ENCODE peak calls at places on chromosomes 7 and 10, in five cellular contexts. M is CD4-positive, alpha-beta T cell; G is mucosa of gallbladder; A is HFF-Myc; P is cortex of kidney. V is an unnamed sample.
A peak's percentile ranks its signal among the peaks of the same experiment; 100 is the strongest.

GRCh38 chr7:1709281-1709680 is 39.2 kb downstream of the ELFN1 start:
- DNase-seq in G (no peak), M (no peak), A (no peak), P (no peak), V (no peak)

GRCh38 chr10:49001402-49001801 is 61.8 kb upstream of the LRRC18 start:
- DNase-seq in P (no peak), M (no peak), G (peak; percentile 25), A (no peak), V (no peak)

GRCh38 chr7:97565665-97566064 is 166.2 kb upstream of the TAC1 start:
- DNase-seq in M (no peak), P (no peak), A (no peak), G (peak; percentile 72), V (no peak)

GRCh38 chr10:96325719-96326373 is 21.6 kb downstream of the DNTT start:
- DNase-seq in G (no peak), P (no peak), A (no peak), M (no peak), V (no peak)

GRCh38 chr10:79068203-79068561 is 584 bp upstream of the ZMIZ1 start:
- DNase-seq in P (no peak), G (no peak), M (no peak), A (no peak), V (no peak)

GRCh38 chr10:61140765-61141392 is 196.9 kb upstream of the RHOBTB1 start:
- DNase-seq in A (peak; percentile 84), G (peak; percentile 32), M (no peak), P (no peak), V (no peak)

GRCh38 chr10:69007260-69007659 is 18.7 kb downstream of the KIFBP start:
- DNase-seq in M (no peak), G (no peak), A (no peak), P (no peak), V (no peak)

GRCh38 chr10:108582387-108582786 is 1340.9 kb downstream of the XPNPEP1 start:
- DNase-seq in M (no peak), G (no peak), P (no peak), A (no peak), V (no peak)

GRCh38 chr7:155953781-155954549 is 141.7 kb upstream of the SHH start:
- DNase-seq in G (peak; percentile 69), M (no peak), A (no peak), P (no peak), V (no peak)

GRCh38 chr10:49841615-49842180 is 79.6 kb upstream of the OGDHL start:
- DNase-seq in G (no peak), A (no peak), P (no peak), M (no peak), V (no peak)

GRCh38 chr7:37067961-37068536 is 343.8 kb upstream of the AOAH start:
- DNase-seq in M (no peak), P (no peak), G (no peak), A (no peak), V (no peak)

GRCh38 chr10:123606006-123606405 is 60.1 kb upstream of the GPR26 start:
- DNase-seq in M (no peak), P (no peak), A (no peak), G (no peak), V (no peak)

GRCh38 chr10:16987976-16988610 is 141.5 kb downstream of the CUBN start:
- DNase-seq in A (no peak), M (no peak), P (no peak), G (no peak), V (no peak)

GRCh38 chr7:26508481-26508880 is 216.8 kb downstream of the SNX10 start:
- DNase-seq in M (no peak), P (no peak), G (no peak), A (no peak), V (no peak)

GRCh38 chr10:16835223-16835622 is 18.0 kb upstream of the RSU1 start:
- DNase-seq in M (peak; percentile 39), A (no peak), P (no peak), G (no peak), V (no peak)

GRCh38 chr10:83990126-83990525 is 149.2 kb upstream of the GHITM start:
- DNase-seq in P (no peak), G (no peak), A (no peak), M (no peak), V (no peak)

GRCh38 chr10:114303556-114303955 is 64.5 kb downstream of the VWA2 start:
- DNase-seq in A (no peak), P (no peak), G (no peak), M (no peak), V (no peak)